ENCODE peak calls at places on chromosomes 5 and 9, in four cellular contexts. V is fibroblast of mammary gland, H is fibroblast of lung, D is endothelial cell. T is an unnamed sample.

GRCh38 chr5:96657068-96657467 is 5.1 kb upstream of the CAST start:
- DNase-seq in V (peak; percentile 96), H (peak; percentile 94), D (no peak), T (no peak)

GRCh38 chr5:106699198-106699597 is 971.5 kb downstream of the EFNA5 start:
- DNase-seq in V (no peak), H (no peak), D (no peak), T (no peak)

GRCh38 chr5:151084363-151084762 is 3.5 kb upstream of the TNIP1 start:
- DNase-seq in V (peak; percentile 75), H (no peak), D (no peak), T (no peak)

GRCh38 chr5:1122511-1123284 is 10.8 kb upstream of the SLC12A7 start:
- DNase-seq in V (no peak), H (no peak), D (no peak), T (no peak)

GRCh38 chr5:151923865-151924264 is 786 bp downstream of the GLRA1 start:
- DNase-seq in V (no peak), H (no peak), D (peak; percentile 40), T (no peak)

GRCh38 chr9:117672397-117672796 is 31.8 kb upstream of the TLR4 start:
- DNase-seq in V (peak; percentile 56), H (no peak), D (no peak), T (no peak)

GRCh38 chr9:129609486-129610192 is 11.3 kb downstream of the C9orf50 start:
- DNase-seq in V (no peak), H (peak; percentile 34), D (no peak), T (no peak)

GRCh38 chr5:42951169-42951846 is 88.8 kb downstream of the ANXA2R start:
- DNase-seq in V (peak; percentile 44), H (peak; percentile 66), D (no peak), T (no peak)

GRCh38 chr5:171612749-171613148 is 172.9 kb upstream of the SMIM23 start:
- DNase-seq in V (no peak), H (no peak), D (no peak), T (no peak)

GRCh38 chr5:164073013-164073535 is 567.7 kb downstream of the MAT2B start:
- DNase-seq in V (no peak), H (no peak), D (no peak), T (no peak)

GRCh38 chr5:75047356-75047755 is 5.0 kb downstream of the GCNT4 start:
- DNase-seq in V (no peak), H (no peak), D (no peak), T (no peak)

GRCh38 chr5:108905818-108906217 is 158.1 kb downstream of the FER start:
- DNase-seq in V (peak; percentile 28), H (no peak), D (no peak), T (no peak)

GRCh38 chr5:166992874-166993722 is 1298.3 kb upstream of the WWC1 start:
- DNase-seq in V (peak; percentile 72), H (peak; percentile 55), D (no peak), T (no peak)

GRCh38 chr9:77827104-77827784 is 179.1 kb upstream of the GNA14 start:
- DNase-seq in V (no peak), H (no peak), D (no peak), T (no peak)